ENCODE peak calls at places on chromosomes 7 and 10, in nine cellular contexts. R is AG09319, I is fibroblast of pulmonary artery, E is brain microvascular endothelial cell, X is AG04450, M is A549, F is suprapubic skin, V is H9, Q is GM12865. H is an unnamed sample.

GRCh38 chr7:100483101-100483727 is 513 bp upstream of the NYAP1 start:
- DNase-seq in F (no peak), R (no peak), E (peak), I (peak), M (peak), X (no peak), V (peak), Q (peak), H (peak)

GRCh38 chr7:107068156-107068555 is 23.7 kb downstream of the PRKAR2B start:
- DNase-seq in Q (peak), R (no peak), V (no peak), F (no peak), I (no peak), X (no peak), M (no peak), E (no peak), H (no peak)

GRCh38 chr7:139016931-139017511 is 18.8 kb downstream of the ZC3HAV1L start:
- DNase-seq in Q (peak), F (no peak), R (peak), I (peak), E (peak), X (peak), M (peak), V (peak), H (no peak)

GRCh38 chr10:5094265-5095205 is at the start of gene AKR1C3:
- DNase-seq in Q (peak), M (peak), E (peak), X (peak), R (peak), I (peak), F (no peak), V (peak), H (no peak)

GRCh38 chr10:16965740-16966447 is 148.7 kb upstream of the RSU1 start:
- DNase-seq in F (no peak), V (peak), R (peak), X (peak), Q (no peak), M (peak), E (peak), I (peak), H (no peak)

GRCh38 chr10:11921800-11922387 is 98.7 kb downstream of the PROSER2 start:
- DNase-seq in X (no peak), V (no peak), E (no peak), I (peak), F (no peak), R (no peak), M (no peak), Q (no peak), H (no peak)

GRCh38 chr10:70578371-70578947 is 24.1 kb downstream of the PRF1 start:
- DNase-seq in X (peak), E (peak), I (peak), V (no peak), F (no peak), Q (peak), R (no peak), M (no peak), H (no peak)

GRCh38 chr7:143372070-143372469 is 9.1 kb upstream of the ZYX start:
- DNase-seq in M (no peak), V (no peak), I (peak), F (no peak), E (no peak), X (no peak), Q (no peak), R (no peak), H (no peak)

GRCh38 chr10:118843647-118844265 is 89.0 kb upstream of the CACUL1 start:
- DNase-seq in Q (no peak), X (no peak), E (no peak), M (no peak), R (no peak), V (no peak), I (no peak), F (no peak), H (no peak)

GRCh38 chr7:19026888-19027287 is 90.5 kb downstream of the TWIST1 start:
- DNase-seq in V (no peak), I (peak), X (no peak), F (no peak), M (no peak), R (no peak), Q (no peak), E (no peak), H (no peak)

DNA sequence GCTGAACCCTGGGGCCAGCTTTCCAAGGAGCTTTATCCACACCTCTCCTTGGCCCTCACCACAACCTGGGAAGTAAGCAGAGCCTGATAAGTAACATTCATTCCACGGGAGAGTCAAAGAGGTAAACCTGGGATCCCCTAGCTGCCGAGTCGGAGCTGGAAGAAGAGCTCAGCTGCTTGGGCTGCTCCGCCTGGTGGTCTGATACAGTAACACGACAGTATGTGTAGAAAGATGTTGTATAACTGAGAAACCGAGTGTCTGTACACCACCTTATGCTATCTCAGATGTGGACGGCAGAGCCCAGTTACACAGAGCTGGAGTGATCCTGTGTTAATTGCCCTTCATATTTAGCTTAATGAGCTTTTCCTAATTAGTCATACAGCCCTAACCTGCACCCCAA is 151.3 kb upstream of the KMT2E start:
- DNase-seq in E (peak), R (no peak), V (peak), I (peak), F (no peak), X (no peak), Q (no peak), M (peak), H (no peak)
- TF ChIP-seq CTCF in E (peak), R (peak), V (peak), I (peak), F (no peak), X (peak), Q (peak), M (peak), H (no peak)

GRCh38 chr10:75487087-75487784 is 55.8 kb downstream of the LRMDA start:
- DNase-seq in R (no peak), V (no peak), I (peak), E (no peak), X (no peak), M (no peak), Q (peak), F (no peak), H (no peak)
- TF ChIP-seq CTCF in R (no peak), V (no peak), I (no peak), E (peak), X (no peak), M (no peak), Q (no peak), F (no peak), H (no peak)

DNA sequence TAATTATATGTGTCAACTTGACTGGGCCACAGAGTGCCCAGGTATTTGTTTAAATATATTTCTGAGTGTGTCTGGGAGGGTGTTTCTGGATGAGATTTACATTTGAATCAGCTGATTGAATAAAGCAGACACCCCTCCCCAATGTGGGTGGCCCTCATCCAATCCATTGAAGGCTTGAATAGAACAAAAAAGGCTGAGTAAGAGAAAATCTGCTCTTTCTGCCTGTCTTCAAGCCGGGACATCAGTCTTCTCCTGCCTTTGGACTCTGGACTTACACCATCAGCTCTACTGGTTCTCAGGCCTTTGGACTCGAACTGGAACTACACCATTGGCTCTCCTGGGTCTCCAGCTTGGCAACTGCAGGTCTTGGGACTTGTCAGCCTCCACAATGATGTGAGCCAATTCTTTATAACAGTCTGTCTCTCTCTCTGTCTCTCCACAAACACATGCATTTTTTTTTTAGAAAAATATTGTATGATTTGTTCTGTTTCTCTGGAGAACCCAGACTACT is 23.3 kb downstream of the IMPDH1 start:
- DNase-seq in M (no peak), Q (no peak), E (no peak), X (no peak), R (no peak), F (no peak), V (no peak), I (no peak), H (no peak)
- TF ChIP-seq CTCF in M (no peak), Q (no peak), E (no peak), X (no peak), R (no peak), F (no peak), V (no peak), I (no peak), H (no peak)

DNA sequence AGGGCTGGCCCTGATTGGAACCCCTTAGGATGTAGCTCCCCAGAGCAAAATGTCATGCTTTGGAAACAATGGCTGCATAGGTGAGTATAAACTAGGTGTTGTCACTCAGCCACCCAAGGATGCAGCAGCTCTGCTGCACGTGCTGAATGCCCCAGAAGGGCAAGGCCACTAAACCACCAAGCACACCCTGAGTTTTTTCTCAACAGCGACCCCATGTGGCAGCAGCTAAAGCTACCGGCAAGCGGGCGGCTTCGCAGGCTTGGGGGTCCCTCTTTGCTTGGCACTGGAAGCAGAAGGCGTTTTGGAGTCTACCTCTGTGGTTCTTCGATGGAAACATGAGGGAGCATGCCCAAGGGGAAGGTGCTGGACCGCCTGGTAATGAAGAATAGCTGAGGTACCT is 152.3 kb downstream of the GFRA1 start:
- DNase-seq in V (peak), F (no peak), M (no peak), E (no peak), X (no peak), I (no peak), R (no peak), Q (peak), H (no peak)
- TF ChIP-seq CTCF in V (peak), F (no peak), M (no peak), E (peak), X (no peak), I (no peak), R (peak), Q (peak), H (no peak)

H was measured in activated B cell treated with CpG ODN at 0.5 μM for 24 hours.